ENCODE peak calls at places on chromosomes 12 and 14, in ten cellular contexts. I is activated T-cell treated with anti-CD3 and anti-CD28 coated beads for 24 hours; L is WTC11; E is head of caudate nucleus; N is ELR; O is EL; U is activated CD4-positive, CD25-positive, alpha-beta regulatory T cell; D is ascending aorta; V is stimulated activated CD8-positive, alpha-beta memory T cell treated with anti-CD3 and anti-CD28 coated beads, Interleukin-4, amount 100 ng/mL, for 24 hours; S is neural crest cell. Q is an unnamed sample.
A peak's percentile ranks its signal among the peaks of the same experiment; 100 is the strongest.

GRCh38 chr12:76519538-76519937 is 40.0 kb downstream of the OSBPL8 start:
- DNase-seq in I (no peak), L (no peak), E (no peak), N (peak; percentile 33), O (peak; percentile 3), U (no peak), D (no peak), V (no peak), S (no peak), Q (no peak)

GRCh38 chr12:108784270-108784669 is 53.0 kb upstream of the CORO1C start:
- DNase-seq in I (no peak), L (no peak), E (no peak), N (no peak), O (no peak), U (no peak), D (no peak), V (no peak), S (no peak), Q (no peak)

GRCh38 chr12:109822951-109823411 is 10.2 kb downstream of the TRPV4 start:
- DNase-seq in I (no peak), L (no peak), E (no peak), N (peak; percentile 29), O (no peak), U (no peak), D (no peak), V (no peak), S (no peak), Q (no peak)

GRCh38 chr14:35215110-35215872 is 76.9 kb upstream of the PSMA6 start:
- DNase-seq in I (no peak), L (no peak), E (no peak), N (peak; percentile 66), O (peak; percentile 50), U (no peak), D (no peak), V (no peak), S (no peak), Q (no peak)

GRCh38 chr12:132228535-132229422 is 84.5 kb downstream of the NOC4L start:
- DNase-seq in I (no peak), L (no peak), E (no peak), N (no peak), O (no peak), U (no peak), D (no peak), V (no peak), S (no peak), Q (no peak)

GRCh38 chr12:6970096-6970527 is 352 bp downstream of the PHB2 start:
- DNase-seq in I (no peak), L (no peak), E (no peak), N (no peak), O (no peak), U (no peak), D (no peak), V (no peak), S (no peak), Q (no peak)

GRCh38 chr12:8077207-8077606 is 4.9 kb upstream of the NECAP1 start:
- DNase-seq in I (no peak), L (no peak), E (no peak), N (peak; percentile 78), O (peak; percentile 78), U (no peak), D (no peak), V (no peak), S (no peak), Q (peak; percentile 32)

GRCh38 chr14:73887116-73887490 is 444 bp downstream of the ZNF410 start:
- DNase-seq in I (no peak), L (no peak), E (no peak), N (peak; percentile 51), O (no peak), U (no peak), D (no peak), V (no peak), S (no peak), Q (no peak)

GRCh38 chr12:6273209-6273928 is 37.1 kb upstream of the PLEKHG6 start:
- DNase-seq in I (no peak), L (no peak), E (no peak), N (no peak), O (no peak), U (no peak), D (no peak), V (no peak), S (no peak), Q (no peak)

GRCh38 chr14:84403585-84403984 is 1126.4 kb upstream of the FLRT2 start:
- DNase-seq in I (no peak), L (peak; percentile 32), E (no peak), N (no peak), O (no peak), U (no peak), D (no peak), V (no peak), S (no peak), Q (no peak)